ENCODE peak calls at places on chromosomes 13 and 19, in nine cellular contexts. L is amygdala; F is LHCN-M2; P is HFFc6; C is T-helper 1 cell; G is GDM1; Y is GM13977; Z is ascending aorta; R is activated CD4-positive, alpha-beta T cell treated with anti-CD3 and anti-CD28 coated beads for 48 hours. X is an unnamed sample.

GRCh38 chr19:48964205-48965032 is 690 bp upstream of the FTL start:
- DNase-seq in L (no peak), F (peak; percentile 51), P (peak; percentile 46), C (no peak), G (no peak), Y (no peak), Z (no peak), R (peak; percentile 15), X (no peak)

GRCh38 chr19:55340144-55340783 is 588 bp downstream of the KMT5C start:
- DNase-seq in L (no peak), F (no peak), P (no peak), C (peak; percentile 22), G (no peak), Y (no peak), Z (no peak), R (peak; percentile 19), X (no peak)

GRCh38 chr19:44576843-44577565 is 36.4 kb upstream of the IGSF23 start:
- DNase-seq in L (no peak), F (no peak), P (peak; percentile 9), C (no peak), G (no peak), Y (no peak), Z (no peak), R (peak; percentile 54), X (no peak)

GRCh38 chr19:48556163-48556562 is 4.2 kb downstream of the SULT2B1 start:
- DNase-seq in L (no peak), F (peak; percentile 37), P (peak; percentile 57), C (no peak), G (no peak), Y (no peak), Z (no peak), R (no peak), X (no peak)

GRCh38 chr13:95267662-95268369 is 33.4 kb downstream of the ABCC4 start:
- DNase-seq in L (no peak), F (peak; percentile 95), P (peak; percentile 92), C (no peak), G (no peak), Y (no peak), Z (no peak), R (no peak), X (no peak)

GRCh38 chr19:33273065-33273736 is 29.1 kb downstream of the CEBPA start:
- DNase-seq in L (no peak), F (no peak), P (no peak), C (no peak), G (no peak), Y (no peak), Z (no peak), R (no peak), X (no peak)

GRCh38 chr19:29040951-29041350 is 172.0 kb downstream of the UQCRFS1 start:
- DNase-seq in L (no peak), F (no peak), P (no peak), C (no peak), G (no peak), Y (no peak), Z (no peak), R (no peak), X (no peak)

GRCh38 chr13:44726214-44726613 is 150.1 kb upstream of the TSC22D1 start:
- DNase-seq in L (no peak), F (peak; percentile 86), P (peak; percentile 79), C (no peak), G (no peak), Y (no peak), Z (no peak), R (no peak), X (no peak)